ENCODE peak calls at places on chromosomes 16 and 17, in five cellular contexts. Q is SHP77; X is T-helper 2 cell; B is NCI-H748 treated with DMSO at 0.1 percent for 48 hours; N is stimulated activated CD4-positive, alpha-beta T cell treated with anti-CD3 and anti-CD28 coated beads, Interleukin-1b, Interleukin-23, amount 100 ng/mL, for 1 hour. I is an unnamed sample.

GRCh38 chr17:40564195-40564882 is 933 bp downstream of the CCR7 start:
- DNase-seq in X (peak), Q (no peak), B (no peak), N (no peak), I (no peak)

GRCh38 chr17:43094129-43094834 is 30.9 kb downstream of the BRCA1 start:
- DNase-seq in N (no peak), Q (no peak), B (no peak), X (no peak), I (no peak)

GRCh38 chr16:80594756-80595155 is 54.0 kb downstream of the DYNLRB2 start:
- DNase-seq in Q (no peak), N (no peak), B (no peak), X (no peak), I (no peak)

GRCh38 chr17:45410144-45411091 is 22.3 kb downstream of the ARHGAP27 start:
- DNase-seq in B (no peak), N (peak), Q (no peak), X (peak), I (peak)

GRCh38 chr16:89593841-89594240 is 18.3 kb downstream of the CPNE7 start:
- DNase-seq in X (peak), N (peak), B (no peak), Q (no peak), I (no peak)

GRCh38 chr17:76689859-76690258 is 20.9 kb downstream of the MXRA7 start:
- DNase-seq in N (no peak), X (no peak), B (no peak), Q (no peak), I (peak)

GRCh38 chr16:65965632-65966031 is 400.9 kb upstream of the CDH5 start:
- DNase-seq in N (no peak), Q (no peak), B (no peak), X (no peak), I (no peak)

GRCh38 chr16:67326472-67327309 is at the start of the genes KCTD19 and LRRC36:
- DNase-seq in N (no peak), B (peak), Q (no peak), X (peak), I (peak)

GRCh38 chr17:43468746-43469544 is 14.8 kb upstream of the DHX8 start:
- DNase-seq in B (no peak), N (no peak), Q (no peak), X (no peak), I (no peak)

I was measured in CD14-positive monocyte.